ENCODE peak calls at places on chromosome 16, in eight cellular contexts. Q, K, N, F, S, G, I and D are unnamed samples.

GRCh38 chr16:11796227-11797165 is 562 bp downstream of the ZC3H7A start:
- DNase-seq in Q (no peak), K (peak; percentile 34), N (peak; percentile 59), F (peak; percentile 34), S (no peak), G (peak; percentile 25), I (peak; percentile 11), D (no peak)

GRCh38 chr16:88810166-88810867 is 1.4 kb downstream of the APRT start:
- DNase-seq in Q (no peak), K (no peak), N (no peak), F (no peak), S (no peak), G (no peak), I (peak; percentile 22), D (no peak)

GRCh38 chr16:8686879-8687278 is 12.5 kb downstream of the ABAT start:
- DNase-seq in Q (no peak), K (no peak), N (no peak), F (no peak), S (no peak), G (no peak), I (no peak), D (no peak)

GRCh38 chr16:19283637-19284036 is 1.9 kb upstream of the CLEC19A start:
- DNase-seq in Q (no peak), K (no peak), N (no peak), F (no peak), S (no peak), G (no peak), I (peak; percentile 51), D (no peak)

GRCh38 chr16:23941963-23942564 is 106.3 kb downstream of the PRKCB start:
- DNase-seq in Q (no peak), K (no peak), N (no peak), F (no peak), S (no peak), G (no peak), I (no peak), D (no peak)

GRCh38 chr16:87724490-87725291 is 41.1 kb downstream of the KLHDC4 start:
- DNase-seq in Q (no peak), K (peak; percentile 46), N (no peak), F (peak; percentile 40), S (no peak), G (no peak), I (no peak), D (peak; percentile 25)

GRCh38 chr16:71954180-71954579 is 46.0 kb downstream of the PKD1L3 start:
- DNase-seq in Q (no peak), K (no peak), N (no peak), F (no peak), S (no peak), G (no peak), I (no peak), D (no peak)

GRCh38 chr16:27110524-27110896 is 43.8 kb downstream of the C16orf82 start:
- DNase-seq in Q (no peak), K (no peak), N (no peak), F (no peak), S (no peak), G (no peak), I (no peak), D (no peak)

GRCh38 chr16:29664133-29664912 is 1.3 kb downstream of the SPN start:
- DNase-seq in Q (no peak), K (peak; percentile 46), N (no peak), F (peak; percentile 55), S (no peak), G (peak; percentile 45), I (no peak), D (no peak)

GRCh38 chr16:10616744-10617640 is 36.6 kb upstream of the EMP2 start:
- DNase-seq in Q (peak; percentile 8), K (no peak), N (peak; percentile 68), F (no peak), S (no peak), G (no peak), I (peak; percentile 75), D (no peak)

GRCh38 chr16:58678716-58679115 is 5.9 kb downstream of the SLC38A7 start:
- DNase-seq in Q (no peak), K (no peak), N (peak; percentile 25), F (no peak), S (no peak), G (no peak), I (peak; percentile 44), D (no peak)

GRCh38 chr16:2008631-2009301 is 855 bp downstream of the ZNF598 start:
- DNase-seq in Q (no peak), K (no peak), N (peak; percentile 58), F (no peak), S (no peak), G (peak; percentile 44), I (peak; percentile 22), D (no peak)

GRCh38 chr16:6193718-6194117 is 1096.1 kb upstream of the EEF2KMT start:
- DNase-seq in Q (no peak), K (no peak), N (no peak), F (no peak), S (no peak), G (no peak), I (peak; percentile 1), D (no peak)